ENCODE peak calls at places on chromosomes 5 and 9, in eight cellular contexts. Y is nephron progenitor cell, X is sigmoid colon, W is HFFc6, F is psoas muscle, K is omental fat pad, D is endothelial cell, L is osteocyte. O is an unnamed sample.

GRCh38 chr9:136020206-136020605 is 59.0 kb upstream of the UBAC1 start:
- DNase-seq in D (no peak), K (no peak), L (no peak), Y (no peak), F (no peak), W (no peak), X (peak), O (no peak)

GRCh38 chr9:131739192-131739961 is 499 bp downstream of the RAPGEF1 start:
- DNase-seq in F (peak), X (peak), D (no peak), L (no peak), Y (peak), K (no peak), W (no peak), O (peak)

GRCh38 chr5:32239385-32239784 is 65.3 kb upstream of the GOLPH3 start:
- DNase-seq in L (no peak), X (no peak), F (no peak), W (no peak), Y (no peak), K (no peak), D (no peak), O (no peak)

GRCh38 chr9:130461218-130461630 is 16.5 kb downstream of the ASS1 start:
- DNase-seq in W (no peak), D (peak), L (no peak), F (peak), X (peak), Y (peak), K (peak), O (peak)

GRCh38 chr9:128231638-128232568 is 28.7 kb downstream of the DNM1 start:
- DNase-seq in K (no peak), L (no peak), F (no peak), X (peak), D (no peak), W (no peak), Y (no peak), O (no peak)

GRCh38 chr5:14545308-14545707 is 36.3 kb upstream of the OTULINL start:
- DNase-seq in L (no peak), X (no peak), K (no peak), W (no peak), D (no peak), F (no peak), Y (no peak), O (no peak)

GRCh38 chr5:14270212-14270702 is 127.1 kb downstream of the TRIO start:
- DNase-seq in D (peak), L (no peak), X (no peak), W (peak), F (peak), K (no peak), Y (peak), O (peak)

GRCh38 chr5:157494178-157494830 is 34.3 kb downstream of the NIPAL4 start:
- DNase-seq in W (no peak), X (peak), Y (no peak), L (no peak), D (no peak), K (no peak), F (no peak), O (no peak)

GRCh38 chr9:131954299-131954698 is 125.4 kb downstream of the MED27 start:
- DNase-seq in K (no peak), D (no peak), X (no peak), F (no peak), L (no peak), W (no peak), Y (no peak), O (no peak)

GRCh38 chr5:96260009-96260408 is 173.0 kb downstream of the PCSK1 start:
- DNase-seq in L (no peak), X (no peak), D (no peak), K (no peak), W (no peak), Y (no peak), F (no peak), O (no peak)

GRCh38 chr9:126126807-126127206 is 199.8 kb upstream of the MVB12B start:
- DNase-seq in Y (no peak), F (no peak), X (no peak), K (no peak), L (peak), W (no peak), D (no peak), O (no peak)

GRCh38 chr9:133967024-133967741 is 24.9 kb downstream of the VAV2 start:
- DNase-seq in X (no peak), W (peak), D (no peak), F (no peak), K (no peak), Y (no peak), L (no peak), O (no peak)

GRCh38 chr5:68843600-68844342 is 250.0 kb upstream of the SLC30A5 start:
- DNase-seq in F (no peak), Y (no peak), L (no peak), W (no peak), K (no peak), D (no peak), X (no peak), O (no peak)

GRCh38 chr5:156094001-156094400 is 233.0 kb upstream of the SGCD start:
- DNase-seq in X (no peak), D (no peak), K (no peak), Y (peak), L (no peak), F (no peak), W (no peak), O (no peak)

GRCh38 chr5:83924891-83925290 is 204.2 kb upstream of the HAPLN1 start:
- DNase-seq in L (no peak), F (no peak), X (no peak), Y (no peak), D (no peak), K (no peak), W (no peak), O (no peak)

GRCh38 chr5:90383903-90384302 is 25.7 kb downstream of the CETN3 start:
- DNase-seq in D (no peak), W (no peak), L (no peak), K (no peak), X (no peak), Y (no peak), F (no peak), O (no peak)

GRCh38 chr5:121981254-121981653 is 19.5 kb downstream of the SRFBP1 start:
- DNase-seq in K (no peak), D (no peak), W (no peak), Y (no peak), L (no peak), F (no peak), X (no peak), O (no peak)

GRCh38 chr9:33233659-33234335 is 6.2 kb upstream of the SPINK4 start:
- DNase-seq in K (peak), L (no peak), X (no peak), D (no peak), Y (no peak), F (no peak), W (peak), O (no peak)

GRCh38 chr5:167895899-167896659 is 395.4 kb upstream of the WWC1 start:
- DNase-seq in F (no peak), W (no peak), L (peak), K (no peak), Y (no peak), X (no peak), D (no peak), O (no peak)

GRCh38 chr9:81103597-81104471 is 585.5 kb downstream of the TLE1 start:
- DNase-seq in Y (no peak), X (no peak), W (no peak), F (no peak), K (no peak), L (no peak), D (no peak), O (no peak)
- TF ChIP-seq CTCF in Y (peak), X (no peak), W (peak), F (no peak), K (no peak), L (peak), D (peak), O (peak)

DNA sequence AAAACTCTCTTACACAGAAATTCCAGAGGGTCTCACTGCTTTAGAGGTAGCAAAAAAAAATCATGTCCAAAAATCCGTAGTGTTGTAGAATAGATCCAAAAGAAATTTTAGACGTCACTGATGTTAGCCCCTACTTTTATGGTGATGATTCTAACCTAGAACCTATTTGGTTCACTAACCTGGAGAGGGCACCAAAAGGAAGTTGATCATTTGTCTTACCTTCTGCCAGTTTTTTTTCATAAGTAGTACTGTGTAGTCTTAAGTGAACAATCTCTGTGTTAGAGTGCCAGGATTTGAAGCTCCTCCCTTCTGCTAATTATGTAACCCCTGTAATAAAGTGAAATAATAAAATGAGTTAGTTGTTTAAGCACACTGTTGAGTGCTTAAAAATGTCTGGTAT is 215.2 kb downstream of the SMARCA2 start:
- DNase-seq in F (no peak), L (no peak), W (no peak), K (no peak), Y (no peak), D (no peak), X (no peak), O (no peak)
- TF ChIP-seq CTCF in F (no peak), L (no peak), W (peak), K (no peak), Y (no peak), D (no peak), X (no peak), O (no peak)

DNA sequence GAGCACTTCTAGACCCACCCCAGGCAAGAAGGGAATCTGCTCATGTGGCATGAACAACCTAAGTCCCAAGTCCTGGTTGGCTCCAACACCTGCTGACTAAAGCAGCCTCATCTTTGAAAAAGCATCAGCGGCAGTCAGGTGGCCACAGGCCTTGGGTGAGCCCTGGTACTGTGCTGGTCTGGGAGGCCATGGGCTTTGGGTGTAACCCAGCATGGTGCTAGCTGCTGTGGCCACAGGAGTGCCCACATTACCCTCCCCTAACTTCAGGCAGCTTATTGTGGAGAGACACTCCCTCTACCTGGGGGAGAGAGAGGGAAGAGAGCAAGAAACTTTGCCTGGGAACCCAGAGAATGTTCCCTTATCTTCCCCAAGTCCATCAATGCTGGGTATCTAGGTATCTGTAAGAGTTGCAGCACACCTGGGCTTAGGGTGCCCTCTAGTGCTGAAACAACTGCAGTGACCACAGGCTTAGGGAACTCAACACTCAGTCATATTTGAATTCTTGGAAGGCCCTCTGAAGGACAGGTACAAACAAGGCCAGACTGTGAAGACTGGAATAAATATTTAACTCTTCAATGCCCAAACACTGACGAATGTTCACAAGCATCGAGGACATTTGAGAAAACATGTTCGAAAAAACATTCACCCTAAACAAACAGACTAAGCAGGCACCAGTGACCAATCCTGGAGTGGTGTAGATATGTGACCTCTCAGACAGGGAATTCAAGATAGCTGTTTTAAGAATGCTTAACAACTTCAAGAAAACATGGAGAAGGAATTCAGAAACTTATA is 69.9 kb upstream of the OR2K2 start:
- DNase-seq in Y (no peak), L (no peak), D (peak), W (no peak), F (no peak), X (no peak), K (no peak), O (no peak)
- TF ChIP-seq CTCF in Y (peak), L (peak), D (peak), W (peak), F (peak), X (peak), K (no peak), O (peak)

DNA sequence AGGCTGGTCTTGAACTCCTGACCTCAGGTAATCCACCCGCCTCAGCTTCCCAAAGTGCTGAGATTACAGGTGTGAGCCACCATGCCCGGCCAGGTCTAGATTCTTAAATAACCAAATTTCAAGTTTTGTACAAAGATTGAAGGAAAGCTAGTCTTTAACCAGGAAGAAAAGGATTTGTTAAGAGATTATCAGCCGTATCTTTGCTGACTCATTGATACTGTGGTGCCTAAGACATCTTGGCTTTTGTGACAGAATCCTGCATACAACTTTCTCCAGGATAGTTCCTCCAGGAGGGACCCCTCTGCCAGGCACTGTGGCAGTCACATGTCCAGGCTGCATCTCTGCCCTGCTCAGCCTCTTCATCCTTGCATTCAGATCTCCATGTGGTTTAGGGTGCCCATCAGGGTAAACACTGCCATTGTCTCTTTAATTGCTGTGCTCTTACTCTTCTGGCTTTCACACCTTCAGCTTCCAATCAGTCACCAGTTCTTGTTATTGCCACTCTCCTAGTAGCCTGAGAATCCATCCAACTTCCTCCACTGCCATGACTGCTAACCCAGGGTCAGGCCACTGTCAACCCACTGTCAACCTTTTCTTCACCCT is 10.0 kb downstream of the MAP3K1 start:
- DNase-seq in D (no peak), Y (no peak), K (no peak), F (no peak), L (no peak), W (no peak), X (no peak), O (no peak)
- TF ChIP-seq CTCF in D (no peak), Y (no peak), K (no peak), F (no peak), L (no peak), W (no peak), X (no peak), O (no peak)

GRCh38 chr5:1380011-1380817 is 35.3 kb upstream of the CLPTM1L start:
- DNase-seq in X (no peak), D (peak), L (no peak), Y (peak), F (peak), K (no peak), W (no peak), O (peak)
- TF ChIP-seq CTCF in X (peak), D (peak), L (peak), Y (peak), F (peak), K (no peak), W (peak), O (peak)

GRCh38 chr5:55306641-55307382 is 682 bp downstream of the DHX29 start:
- DNase-seq in F (no peak), Y (no peak), L (no peak), W (peak), X (no peak), K (no peak), D (no peak), O (no peak)

GRCh38 chr5:55303238-55303690 is 4.2 kb downstream of the DHX29 start:
- DNase-seq in F (no peak), W (peak), X (no peak), L (no peak), Y (no peak), K (no peak), D (no peak), O (no peak)

GRCh38 chr5:55304584-55304983 is 2.9 kb downstream of the DHX29 start:
- DNase-seq in K (no peak), X (no peak), D (no peak), Y (no peak), F (no peak), W (no peak), L (no peak), O (no peak)

GRCh38 chr5:55307383-55308253 is at the start of the genes DHX29 and MTREX:
- DNase-seq in X (peak), K (peak), D (peak), F (peak), Y (peak), W (peak), L (peak), O (peak)

DNA sequence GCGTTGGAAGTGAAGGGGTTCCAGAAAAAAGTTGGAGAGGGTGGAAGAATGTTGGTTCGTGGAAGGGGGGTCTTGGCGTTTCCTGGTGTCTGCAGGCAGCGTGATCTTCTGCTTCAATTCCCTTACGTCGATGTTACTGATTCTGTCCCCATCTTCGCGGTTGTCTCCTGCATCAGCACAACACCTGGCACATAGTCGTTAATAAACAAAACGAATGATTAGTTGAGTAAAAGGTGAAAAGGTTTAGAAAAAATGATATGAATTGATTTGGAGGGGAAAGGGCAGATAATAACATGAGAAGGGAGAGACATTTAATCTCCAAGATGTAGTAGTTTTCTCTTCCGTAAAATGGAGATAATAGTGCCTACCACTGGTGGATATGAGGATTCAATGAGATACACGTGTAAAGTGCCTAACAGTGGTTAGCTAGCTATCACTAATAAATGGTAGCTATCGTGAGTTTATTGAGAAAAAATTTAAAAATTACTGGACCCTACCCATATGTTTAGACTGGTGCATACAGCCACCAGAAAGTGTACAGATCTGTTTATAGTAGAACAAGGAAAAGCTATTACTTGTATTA is 556 bp downstream of the MTREX start:
- DNase-seq in L (no peak), F (no peak), X (no peak), K (no peak), W (peak), Y (peak), D (peak), O (no peak)
- TF ChIP-seq CTCF in L (peak), F (no peak), X (no peak), K (no peak), W (peak), Y (no peak), D (no peak), O (no peak)

GRCh38 chr9:95116820-95117204 is 200.7 kb downstream of the FANCC start:
- DNase-seq in K (no peak), L (no peak), Y (no peak), X (peak), W (no peak), D (no peak), F (no peak), O (no peak)

GRCh38 chr9:95111716-95112115 is 205.8 kb downstream of the FANCC start:
- DNase-seq in X (peak), L (no peak), D (no peak), Y (no peak), K (no peak), W (no peak), F (no peak), O (no peak)

GRCh38 chr9:95112436-95113280 is 204.9 kb downstream of the FANCC start:
- DNase-seq in D (no peak), K (no peak), X (peak), Y (no peak), F (no peak), L (no peak), W (no peak), O (no peak)

GRCh38 chr9:95115104-95115503 is 202.4 kb downstream of the FANCC start:
- DNase-seq in Y (no peak), X (peak), F (no peak), K (no peak), D (no peak), W (no peak), L (no peak), O (no peak)

GRCh38 chr9:95116002-95116819 is 201.3 kb downstream of the FANCC start:
- DNase-seq in Y (peak), L (no peak), W (no peak), D (no peak), K (no peak), X (peak), F (no peak), O (no peak)
- TF ChIP-seq CTCF in Y (peak), L (peak), W (peak), D (no peak), K (no peak), X (peak), F (peak), O (peak)